ENCODE peak calls at places on chromosomes 13 and 19, in eight cellular contexts. V, J, K, Q, H, F, N and I are unnamed samples.

GRCh38 chr19:55300821-55301458 is 17.1 kb downstream of the BRSK1 start:
- DNase-seq in V (no peak), J (no peak), H (no peak), Q (no peak), F (no peak), K (no peak), N (no peak), I (no peak)

GRCh38 chr13:104099750-104100149 is 1033.5 kb upstream of the SLC10A2 start:
- DNase-seq in H (no peak), J (no peak), F (no peak), N (no peak), V (no peak), Q (no peak), K (no peak), I (no peak)

GRCh38 chr19:48520134-48520533 is 8.5 kb upstream of the LMTK3 start:
- DNase-seq in F (no peak), V (no peak), Q (no peak), N (no peak), K (no peak), J (no peak), H (no peak), I (no peak)

GRCh38 chr19:46147791-46148288 is at the start of gene IGFL2:
- DNase-seq in K (no peak), F (no peak), N (no peak), Q (no peak), J (no peak), V (no peak), H (no peak), I (no peak)

GRCh38 chr13:98785968-98786367 is 33.5 kb upstream of the SLC15A1 start:
- DNase-seq in J (no peak), H (no peak), F (no peak), V (no peak), Q (no peak), N (no peak), K (no peak), I (no peak)

GRCh38 chr13:19071161-19071936 is 110.3 kb downstream of the TUBA3C start:
- DNase-seq in Q (no peak), V (no peak), F (no peak), K (no peak), H (no peak), N (no peak), J (no peak), I (no peak)

GRCh38 chr13:45538382-45538781 is 73.6 kb downstream of the COG3 start:
- DNase-seq in N (no peak), K (no peak), V (no peak), Q (no peak), H (no peak), J (no peak), F (no peak), I (no peak)

GRCh38 chr13:77516342-77516789 is 19.1 kb upstream of the SCEL start:
- DNase-seq in K (no peak), H (no peak), F (no peak), J (peak; percentile 2), V (no peak), N (no peak), Q (no peak), I (no peak)

GRCh38 chr13:93116809-93117208 is 109.8 kb upstream of the GPC6 start:
- DNase-seq in K (no peak), H (no peak), F (no peak), J (no peak), N (no peak), Q (peak; percentile 30), V (no peak), I (no peak)

GRCh38 chr19:47572635-47573034 is 313 bp downstream of the ZNF541 start:
- DNase-seq in J (no peak), N (no peak), V (no peak), Q (no peak), F (no peak), H (no peak), K (no peak), I (no peak)

GRCh38 chr19:50829801-50830200 is 3.6 kb downstream of the KLK15 start:
- DNase-seq in V (no peak), Q (no peak), H (no peak), N (no peak), F (no peak), K (no peak), J (no peak), I (no peak)

GRCh38 chr13:94435604-94436226 is 43.8 kb downstream of the DCT start:
- DNase-seq in K (no peak), N (no peak), Q (peak; percentile 68), H (no peak), F (no peak), J (no peak), V (no peak), I (no peak)

GRCh38 chr19:37867831-37868230 is 38.6 kb downstream of the WDR87 start:
- DNase-seq in F (no peak), Q (no peak), N (no peak), H (no peak), J (no peak), K (no peak), V (no peak), I (no peak)